ENCODE peak calls at places on chromosomes 13 and 19, in five cellular contexts. W is H9, J is cardiac fibroblast, E is NCI-H146, O is frontal cortex. Q is an unnamed sample.

GRCh38 chr13:113882266-113882627 is 18.4 kb upstream of the GAS6 start:
- DNase-seq in W (no peak), J (peak), E (no peak), O (peak), Q (no peak)

GRCh38 chr19:9362905-9363304 is at the start of gene ZNF177:
- DNase-seq in W (no peak), J (peak), E (no peak), O (peak), Q (peak)

GRCh38 chr19:19451429-19452240 is 46.2 kb downstream of the GATAD2A start:
- DNase-seq in W (no peak), J (no peak), E (no peak), O (no peak), Q (no peak)

GRCh38 chr13:113589961-113590339 is 5.4 kb downstream of the TFDP1 start:
- DNase-seq in W (no peak), J (no peak), E (no peak), O (no peak), Q (no peak)

GRCh38 chr13:34803756-34804155 is 138.3 kb upstream of the NBEA start:
- DNase-seq in W (no peak), J (no peak), E (no peak), O (no peak), Q (no peak)

GRCh38 chr13:40922437-40923040 is 96.6 kb downstream of the ELF1 start:
- DNase-seq in W (peak), J (no peak), E (no peak), O (no peak), Q (no peak)

GRCh38 chr19:29878973-29879654 is 62.9 kb upstream of the URI1 start:
- DNase-seq in W (peak), J (peak), E (peak), O (peak), Q (peak)

GRCh38 chr13:113087923-113088690 is 17.5 kb upstream of the F7 start:
- DNase-seq in W (no peak), J (no peak), E (no peak), O (no peak), Q (no peak)

GRCh38 chr19:3810708-3811355 is 24.7 kb upstream of the MATK start:
- DNase-seq in W (peak), J (no peak), E (no peak), O (no peak), Q (no peak)

GRCh38 chr19:1001538-1002166 is 1.4 kb downstream of the GRIN3B start:
- DNase-seq in W (peak), J (peak), E (peak), O (peak), Q (no peak)

GRCh38 chr19:10389863-10390262 is 9.5 kb upstream of the TYK2 start:
- DNase-seq in W (peak), J (no peak), E (no peak), O (no peak), Q (no peak)

GRCh38 chr13:30808600-30808999 is 73.3 kb downstream of the ALOX5AP start:
- DNase-seq in W (no peak), J (no peak), E (no peak), O (no peak), Q (no peak)

GRCh38 chr19:33751386-33751770 is 45.3 kb upstream of the KCTD15 start:
- DNase-seq in W (no peak), J (no peak), E (no peak), O (no peak), Q (no peak)

GRCh38 chr13:49292742-49293498 is 45.2 kb downstream of the CDADC1 start:
- DNase-seq in W (no peak), J (peak), E (peak), O (peak), Q (peak)

GRCh38 chr19:51079486-51080110 is 3.1 kb downstream of the KLK14 start:
- DNase-seq in W (no peak), J (peak), E (no peak), O (no peak), Q (no peak)

GRCh38 chr19:18543814-18544475 is 572 bp upstream of the FKBP8 start:
- DNase-seq in W (peak), J (peak), E (peak), O (peak), Q (peak)

GRCh38 chr13:99086149-99086868 is 108.4 kb upstream of the DOCK9 start:
- DNase-seq in W (peak), J (peak), E (peak), O (peak), Q (peak)

GRCh38 chr13:108895220-108895704 is 265.9 kb downstream of the MYO16 start:
- DNase-seq in W (no peak), J (peak), E (peak), O (no peak), Q (peak)

GRCh38 chr19:48818234-48818823 is 7.5 kb upstream of the BCAT2 start:
- DNase-seq in W (no peak), J (no peak), E (peak), O (no peak), Q (no peak)

GRCh38 chr19:19214892-19215291 is 3.1 kb downstream of the NCAN start:
- DNase-seq in W (peak), J (peak), E (no peak), O (no peak), Q (peak)

GRCh38 chr13:61358599-61358998 is 57.0 kb downstream of the PCDH20 start:
- DNase-seq in W (no peak), J (no peak), E (peak), O (no peak), Q (no peak)

GRCh38 chr13:110106726-110107125 is 200.2 kb downstream of the COL4A1 start:
- DNase-seq in W (peak), J (peak), E (no peak), O (no peak), Q (no peak)

GRCh38 chr13:40306817-40307216 is 359.6 kb downstream of the FOXO1 start:
- DNase-seq in W (no peak), J (no peak), E (no peak), O (no peak), Q (peak)

GRCh38 chr13:32087955-32088747 is 56.6 kb downstream of the FRY start:
- DNase-seq in W (no peak), J (no peak), E (peak), O (no peak), Q (peak)

GRCh38 chr13:100658363-100658762 is 16.2 kb downstream of the TMTC4 start:
- DNase-seq in W (no peak), J (no peak), E (no peak), O (no peak), Q (no peak)

GRCh38 chr13:44049546-44049945 is 169.8 kb downstream of the LACC1 start:
- DNase-seq in W (no peak), J (no peak), E (no peak), O (no peak), Q (no peak)

GRCh38 chr13:74214321-74214720 is 80.1 kb upstream of the KLF12 start:
- DNase-seq in W (no peak), J (no peak), E (no peak), O (no peak), Q (no peak)

GRCh38 chr19:805600-806550 is 8.6 kb downstream of the PTBP1 start:
- DNase-seq in W (no peak), J (no peak), E (no peak), O (no peak), Q (no peak)

GRCh38 chr13:99269627-99270252 is 11.6 kb upstream of the GPR18 start:
- DNase-seq in W (no peak), J (peak), E (peak), O (no peak), Q (peak)

GRCh38 chr19:34189199-34189916 is 17.1 kb downstream of the LSM14A start:
- DNase-seq in W (no peak), J (peak), E (no peak), O (no peak), Q (no peak)

GRCh38 chr13:102914629-102914935 is 68.8 kb downstream of the ERCC5 start:
- DNase-seq in W (no peak), J (no peak), E (no peak), O (no peak), Q (peak)